ENCODE peak calls at places on chromosome 21, in eight cellular contexts. V is brain microvascular endothelial cell, G is OCI-LY7, X is suprapubic skin, C is left lung, Q is colonic mucosa, I is IMR-90, B is mammary epithelial cell. O is an unnamed sample. For H3K36me3, the result is how much of the 10 kb centered on the place peaks cover.

GRCh38 chr21:15514073-15514946 is 215.5 kb upstream of the USP25 start:
- DNase-seq in V (no peak), G (peak), X (no peak), C (no peak), Q (peak), I (no peak), B (no peak), O (no peak)

GRCh38 chr21:41611441-41611840 is 103.5 kb upstream of the TMPRSS2 start:
- DNase-seq in V (no peak), G (no peak), X (peak), C (no peak), Q (no peak), I (no peak), B (no peak), O (peak)

GRCh38 chr21:41725421-41726021 is 41.3 kb downstream of the RIPK4 start:
- DNase-seq in V (no peak), G (no peak), X (no peak), C (peak), Q (no peak), I (no peak), B (no peak), O (no peak)

GRCh38 chr21:29334717-29335428 is 36.2 kb downstream of the BACH1 start:
- DNase-seq in V (peak), G (no peak), X (no peak), C (no peak), Q (no peak), I (peak), B (no peak), O (no peak)

GRCh38 chr21:14825405-14826032 is 239.3 kb downstream of the NRIP1 start:
- DNase-seq in V (no peak), G (no peak), X (no peak), C (no peak), Q (no peak), I (no peak), B (no peak), O (no peak)

GRCh38 chr21:39097335-39097861 is 85.9 kb downstream of the PSMG1 start:
- DNase-seq in V (no peak), G (no peak), X (no peak), C (peak), Q (no peak), I (no peak), B (no peak), O (no peak)

GRCh38 chr21:38759286-38759872 is 46.4 kb upstream of the ETS2 start:
- DNase-seq in V (no peak), G (no peak), X (no peak), C (no peak), Q (no peak), I (no peak), B (no peak), O (no peak)

GRCh38 chr21:37176716-37177115 is 90.4 kb downstream of the VPS26C start:
- DNase-seq in V (peak), G (no peak), X (no peak), C (no peak), Q (no peak), I (no peak), B (peak), O (no peak)

GRCh38 chr21:42395910-42396625 is at the start of gene TMPRSS3:
- DNase-seq in V (no peak), G (no peak), X (peak), C (peak), Q (no peak), I (no peak), B (peak), O (no peak)

GRCh38 chr21:39007532-39007931 is 175.7 kb downstream of the PSMG1 start:
- DNase-seq in V (no peak), G (no peak), X (no peak), C (no peak), Q (no peak), I (no peak), B (peak), O (no peak)

GRCh38 chr21:36030581-36031189 is 29.6 kb downstream of the SETD4 start:
- DNase-seq in V (no peak), G (no peak), X (no peak), C (no peak), Q (no peak), I (peak), B (no peak), O (no peak)

GRCh38 chr21:25624511-25624910 is 14.5 kb upstream of the JAM2 start:
- DNase-seq in V (no peak), G (no peak), X (no peak), C (no peak), Q (no peak), I (no peak), B (no peak), O (no peak)

GRCh38 chr21:15928196-15928595 is 198.4 kb downstream of the USP25 start:
- DNase-seq in V (no peak), G (no peak), X (no peak), C (no peak), Q (no peak), I (no peak), B (no peak), O (no peak)

GRCh38 chr21:23131177-23131576 is 2133.0 kb downstream of the NCAM2 start:
- DNase-seq in V (no peak), G (no peak), X (no peak), C (no peak), Q (no peak), I (no peak), B (no peak), O (no peak)

GRCh38 chr21:17915976-17916375 is 96.8 kb upstream of the C21orf91 start:
- DNase-seq in V (no peak), G (no peak), X (no peak), C (no peak), Q (no peak), I (no peak), B (no peak), O (no peak)

GRCh38 chr21:38669186-38669585 is 136.5 kb upstream of the ETS2 start:
- DNase-seq in V (peak), G (peak), X (no peak), C (no peak), Q (peak), I (peak), B (peak), O (no peak)

GRCh38 chr21:22115746-22116145 is 1117.5 kb downstream of the NCAM2 start:
- DNase-seq in V (no peak), G (no peak), X (no peak), C (no peak), Q (no peak), I (no peak), B (no peak), O (no peak)

GRCh38 chr21:25563399-25564116 is 43.7 kb downstream of the MRPL39 start:
- DNase-seq in V (no peak), G (no peak), X (no peak), C (no peak), Q (no peak), I (no peak), B (no peak), O (no peak)

GRCh38 chr21:15254111-15254510 is 189.3 kb upstream of the NRIP1 start:
- DNase-seq in V (no peak), G (no peak), X (no peak), C (no peak), Q (no peak), I (no peak), B (no peak), O (no peak)

GRCh38 chr21:37159053-37159776 is 86.2 kb downstream of the TTC3 start:
- DNase-seq in V (no peak), G (no peak), X (no peak), C (no peak), Q (no peak), I (peak), B (no peak), O (no peak)

GRCh38 chr21:22585558-22585957 is 1587.3 kb downstream of the NCAM2 start:
- DNase-seq in V (no peak), G (peak), X (no peak), C (no peak), Q (no peak), I (no peak), B (no peak), O (no peak)

GRCh38 chr21:36976882-36977651 is 10.6 kb upstream of the HLCS start:
- DNase-seq in V (peak), G (peak), X (no peak), C (no peak), Q (no peak), I (peak), B (peak), O (no peak)

GRCh38 chr21:38905328-38905727 is 99.6 kb downstream of the ETS2 start:
- DNase-seq in V (no peak), G (no peak), X (no peak), C (no peak), Q (no peak), I (no peak), B (no peak), O (no peak)

GRCh38 chr21:39153842-39154241 is 29.4 kb downstream of the PSMG1 start:
- DNase-seq in V (no peak), G (no peak), X (no peak), C (no peak), Q (no peak), I (no peak), B (peak), O (no peak)

GRCh38 chr21:37281579-37281978 is 14.4 kb upstream of the VPS26C start:
- DNase-seq in V (no peak), G (no peak), X (no peak), C (no peak), Q (no peak), I (no peak), B (no peak), O (no peak)

GRCh38 chr21:38911523-38912354 is 106.0 kb downstream of the ETS2 start:
- DNase-seq in V (no peak), G (no peak), X (no peak), C (no peak), Q (no peak), I (no peak), B (no peak), O (no peak)

GRCh38 chr21:36964832-36965719 is 1.4 kb downstream of the HLCS start:
- DNase-seq in V (no peak), G (peak), X (no peak), C (no peak), Q (no peak), I (no peak), B (no peak), O (no peak)

GRCh38 chr21:25582888-25583287 is 24.4 kb downstream of the MRPL39 start:
- DNase-seq in V (no peak), G (no peak), X (no peak), C (no peak), Q (no peak), I (no peak), B (no peak), O (no peak)

GRCh38 chr21:25283720-25284119 is 323.6 kb downstream of the MRPL39 start:
- DNase-seq in V (peak), G (peak), X (no peak), C (no peak), Q (no peak), I (peak), B (no peak), O (no peak)

GRCh38 chr21:29777155-29777554 is 162.6 kb downstream of the GRIK1 start:
- DNase-seq in V (no peak), G (no peak), X (no peak), C (no peak), Q (no peak), I (no peak), B (no peak), O (no peak)

GRCh38 chr21:38474796-38475195 is 23.5 kb downstream of the ERG start:
- DNase-seq in V (no peak), G (no peak), X (no peak), C (no peak), Q (no peak), I (no peak), B (no peak), O (no peak)

GRCh38 chr21:41488080-41488479 is 19.9 kb downstream of the TMPRSS2 start:
- DNase-seq in V (no peak), G (peak), X (no peak), C (no peak), Q (no peak), I (no peak), B (no peak), O (no peak)

GRCh38 chr21:38774152-38774551 is 31.6 kb upstream of the ETS2 start:
- DNase-seq in V (peak), G (no peak), X (no peak), C (no peak), Q (no peak), I (no peak), B (no peak), O (no peak)

GRCh38 chr21:39483917-39484316 is 32.1 kb downstream of the SH3BGR start:
- DNase-seq in V (peak), G (no peak), X (no peak), C (no peak), Q (no peak), I (peak), B (peak), O (no peak)

GRCh38 chr21:21163904-21164303 is 165.7 kb downstream of the NCAM2 start:
- DNase-seq in V (peak), G (peak), X (no peak), C (no peak), Q (peak), I (peak), B (peak), O (no peak)

GRCh38 chr21:17397703-17398102 is 115.1 kb upstream of the CXADR start:
- DNase-seq in V (no peak), G (no peak), X (no peak), C (no peak), Q (no peak), I (no peak), B (no peak), O (no peak)

DNA sequence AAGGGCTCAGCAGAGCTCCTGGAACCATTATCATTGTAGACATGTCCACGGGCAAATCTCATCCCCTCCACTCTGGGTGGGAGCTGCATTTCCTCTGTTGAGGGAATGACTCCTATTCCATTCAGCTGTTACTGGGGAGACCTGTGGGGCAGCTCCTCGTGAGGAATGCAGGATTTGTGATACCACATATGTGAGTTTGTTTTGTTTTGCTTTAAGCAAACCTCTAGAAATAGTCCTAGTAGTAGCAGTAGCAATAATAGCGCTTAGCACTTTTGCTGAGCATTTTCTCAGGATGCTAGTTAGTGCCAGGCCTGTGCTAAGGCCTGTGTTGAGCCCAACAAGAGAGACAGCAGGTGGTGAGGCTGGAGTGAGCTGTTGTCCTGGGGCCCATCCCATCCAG is 10.8 kb downstream of the OLIG1 start:
- DNase-seq in V (no peak), G (no peak), X (no peak), C (no peak), Q (no peak), I (no peak), B (no peak), O (no peak)
- H3K27ac ChIP-seq in V (no peak), G (no peak), X (no peak), C (no peak), Q (no peak), I (no peak), B (no peak), O (no peak)

GRCh38 chr21:44299085-44299457 is 782 bp upstream of the PFKL start:
- DNase-seq in V (no peak), G (peak), X (no peak), C (no peak), Q (no peak), I (peak), B (no peak), O (no peak)
- TF ChIP-seq CTCF in V (no peak), G (no peak), X (no peak), C (no peak), Q (no peak), I (no peak), B (no peak), O (no peak)

GRCh38 chr21:34878940-34879339 is 170.2 kb downstream of the RUNX1 start:
- DNase-seq in V (no peak), G (no peak), X (no peak), C (no peak), Q (no peak), I (no peak), B (no peak), O (no peak)
- H3K36me3 ChIP-seq in V (half or more), G (under half), X (under half), C (half or more), Q (under half), I (under half), B (half or more), O (half or more)

DNA sequence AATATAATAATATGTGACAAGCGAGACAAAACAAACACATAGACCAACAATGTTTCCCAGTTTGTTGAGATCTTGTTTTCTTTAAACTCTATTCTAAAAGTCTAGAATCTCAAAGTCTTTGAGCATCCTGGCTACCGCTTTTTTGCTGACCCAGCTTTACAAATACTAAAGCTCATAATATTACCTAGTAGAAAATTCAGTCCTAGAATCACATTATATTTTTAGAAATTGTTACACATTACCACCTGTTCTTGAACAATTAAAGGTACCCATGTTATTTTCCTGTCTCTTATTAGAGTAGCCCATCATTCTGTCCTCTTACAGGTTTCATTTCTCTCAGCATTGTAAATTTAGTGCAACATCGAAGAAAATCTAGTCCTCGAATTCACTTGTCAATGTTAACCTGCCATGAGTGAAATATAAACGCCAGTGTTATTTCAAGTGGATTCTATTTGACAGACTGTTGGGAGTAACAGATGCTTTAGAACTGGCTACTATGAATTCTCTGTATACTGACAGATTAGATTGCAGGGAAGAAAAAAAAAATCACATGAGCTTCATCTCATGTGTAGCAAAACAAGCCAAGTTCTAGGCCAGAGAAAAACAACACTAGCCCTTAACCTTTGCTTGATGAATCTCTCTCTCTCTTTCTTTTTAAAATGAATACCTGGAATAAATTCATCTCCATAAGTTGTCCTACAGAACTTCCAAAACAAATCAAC is 851.2 kb upstream of the ADAMTS5 start:
- DNase-seq in V (no peak), G (no peak), X (no peak), C (no peak), Q (no peak), I (no peak), B (no peak), O (no peak)
- H3K27ac ChIP-seq in V (no peak), G (no peak), X (no peak), C (peak), Q (no peak), I (no peak), B (no peak), O (no peak)

GRCh38 chr21:43654806-43655489 is 4.3 kb downstream of the HSF2BP start:
- DNase-seq in V (peak), G (no peak), X (no peak), C (no peak), Q (no peak), I (peak), B (peak), O (no peak)

GRCh38 chr21:43658769-43659135 is 536 bp downstream of the HSF2BP start:
- DNase-seq in V (no peak), G (no peak), X (peak), C (no peak), Q (peak), I (no peak), B (no peak), O (no peak)

GRCh38 chr21:43658094-43658725 is 1.1 kb downstream of the HSF2BP start:
- DNase-seq in V (no peak), G (no peak), X (no peak), C (no peak), Q (no peak), I (no peak), B (no peak), O (no peak)

GRCh38 chr21:43657355-43658093 is 1.8 kb downstream of the HSF2BP start:
- DNase-seq in V (no peak), G (no peak), X (peak), C (peak), Q (peak), I (no peak), B (no peak), O (no peak)

DNA sequence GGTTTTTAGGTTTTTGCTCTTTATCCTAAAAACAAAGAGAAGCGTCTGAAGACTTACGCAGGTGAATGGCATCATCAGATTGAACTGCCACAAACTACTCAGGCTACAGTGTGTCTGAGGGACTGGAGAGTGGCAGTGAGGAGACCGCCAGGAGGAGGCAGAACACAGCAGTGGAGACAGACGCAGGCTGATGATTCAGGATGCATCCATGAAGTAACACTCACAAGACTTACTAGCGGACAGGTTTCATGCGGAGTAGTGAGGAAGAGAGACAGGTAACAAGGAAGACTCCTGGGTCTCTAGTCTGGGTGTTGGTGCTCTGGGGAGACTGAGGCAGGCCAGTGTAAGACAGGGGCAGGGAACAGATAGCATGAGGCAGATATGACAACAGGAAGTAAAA is 5.7 kb downstream of the HSF2BP start:
- DNase-seq in V (no peak), G (no peak), X (no peak), C (no peak), Q (no peak), I (no peak), B (no peak), O (no peak)
- TF ChIP-seq CTCF in V (no peak), G (no peak), X (no peak), C (no peak), Q (no peak), I (no peak), B (no peak), O (no peak)

GRCh38 chr21:46253610-46254124 is 25.1 kb upstream of the LSS start:
- DNase-seq in V (no peak), G (peak), X (no peak), C (no peak), Q (no peak), I (peak), B (no peak), O (no peak)
- H3K36me3 ChIP-seq in V (half or more), G (half or more), X (half or more), C (half or more), Q (under half), I (half or more), B (under half), O (half or more)

GRCh38 chr21:45388011-45388521 is 16.9 kb upstream of the COL18A1 start:
- DNase-seq in V (no peak), G (no peak), X (peak), C (peak), Q (no peak), I (no peak), B (no peak), O (no peak)
- H3K27ac ChIP-seq in V (no peak), G (no peak), X (no peak), C (no peak), Q (no peak), I (peak), B (no peak), O (no peak)

GRCh38 chr21:34912022-34912933 is 136.8 kb downstream of the RUNX1 start:
- DNase-seq in V (no peak), G (no peak), X (no peak), C (no peak), Q (no peak), I (no peak), B (no peak), O (no peak)
- TF ChIP-seq CTCF in V (peak), G (peak), X (no peak), C (no peak), Q (no peak), I (no peak), B (no peak), O (no peak)